ENCODE peak calls at places on chromosomes 4 and X, in five cellular contexts. One of them, this sample, is unnamed.

GRCh38 chr4:177717407-177717806 is 275.2 kb upstream of the AGA start:
- DNase-seq in choroid plexus epithelial cell: no peak
- DNase-seq in cardiac muscle cell: no peak
- DNase-seq in dorsolateral prefrontal cortex: no peak
- DNase-seq in Peyer's patch: no peak
- DNase-seq in this sample: no peak

GRCh38 chrX:74009041-74009440 is 294.9 kb upstream of the ZCCHC13 start:
- DNase-seq in choroid plexus epithelial cell: peak; percentile 56
- DNase-seq in cardiac muscle cell: peak; percentile 22
- DNase-seq in dorsolateral prefrontal cortex: no peak
- DNase-seq in Peyer's patch: no peak
- DNase-seq in this sample: no peak

GRCh38 chr4:11470709-11471441 is 42.2 kb upstream of the HS3ST1 start:
- DNase-seq in choroid plexus epithelial cell: no peak
- DNase-seq in cardiac muscle cell: no peak
- DNase-seq in dorsolateral prefrontal cortex: no peak
- DNase-seq in Peyer's patch: no peak
- DNase-seq in this sample: no peak

GRCh38 chrX:39613997-39614679 is 483.6 kb downstream of the BCOR start:
- DNase-seq in choroid plexus epithelial cell: no peak
- DNase-seq in cardiac muscle cell: no peak
- DNase-seq in dorsolateral prefrontal cortex: no peak
- DNase-seq in Peyer's patch: no peak
- DNase-seq in this sample: peak; percentile 75

GRCh38 chr4:42280327-42281095 is 116.8 kb upstream of the SHISA3 start:
- DNase-seq in choroid plexus epithelial cell: peak; percentile 40
- DNase-seq in cardiac muscle cell: peak; percentile 46
- DNase-seq in dorsolateral prefrontal cortex: no peak
- DNase-seq in Peyer's patch: no peak
- DNase-seq in this sample: peak; percentile 60

GRCh38 chr4:143391895-143392294 is 55.2 kb downstream of the GAB1 start:
- DNase-seq in choroid plexus epithelial cell: peak; percentile 83
- DNase-seq in cardiac muscle cell: peak; percentile 62
- DNase-seq in dorsolateral prefrontal cortex: no peak
- DNase-seq in Peyer's patch: no peak
- DNase-seq in this sample: no peak

GRCh38 chr4:1075809-1076524 is 37.4 kb downstream of the RNF212 start:
- DNase-seq in choroid plexus epithelial cell: no peak
- DNase-seq in cardiac muscle cell: no peak
- DNase-seq in dorsolateral prefrontal cortex: no peak
- DNase-seq in Peyer's patch: no peak
- DNase-seq in this sample: no peak

GRCh38 chrX:150805736-150806135 is 92.7 kb downstream of the CD99L2 start:
- DNase-seq in choroid plexus epithelial cell: peak; percentile 5
- DNase-seq in cardiac muscle cell: peak; percentile 1
- DNase-seq in dorsolateral prefrontal cortex: no peak
- DNase-seq in Peyer's patch: no peak
- DNase-seq in this sample: no peak

GRCh38 chr4:113162089-113162488 is 112.6 kb downstream of the ANK2 start:
- DNase-seq in choroid plexus epithelial cell: peak; percentile 15
- DNase-seq in cardiac muscle cell: no peak
- DNase-seq in dorsolateral prefrontal cortex: no peak
- DNase-seq in Peyer's patch: no peak
- DNase-seq in this sample: no peak

DNA sequence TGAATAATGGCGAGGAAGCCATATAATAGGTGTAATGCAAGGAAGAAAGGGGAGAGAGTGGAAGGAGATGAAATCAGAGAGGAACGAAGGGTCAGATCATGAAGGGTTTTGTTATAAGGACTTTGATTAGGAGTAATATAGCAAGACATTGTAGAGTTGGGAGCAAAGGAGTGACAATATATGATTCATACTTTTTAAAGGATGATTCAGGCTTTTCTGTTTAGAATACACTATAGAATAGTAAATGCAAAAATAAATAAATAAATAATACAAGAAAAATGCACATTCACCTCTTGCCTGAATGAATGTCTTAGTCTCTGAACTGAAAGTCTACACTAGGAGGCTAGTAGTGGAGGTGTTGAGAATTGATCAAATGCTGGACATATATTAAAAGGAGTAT is 1524.4 kb upstream of the AGA start:
- DNase-seq in choroid plexus epithelial cell: no peak
- DNase-seq in cardiac muscle cell: no peak
- DNase-seq in dorsolateral prefrontal cortex: no peak
- DNase-seq in Peyer's patch: no peak
- DNase-seq in this sample: no peak
- H3K4me3 ChIP-seq in choroid plexus epithelial cell: no peak overlapping the region
- H3K4me3 ChIP-seq in cardiac muscle cell: no peak overlapping the region
- H3K4me3 ChIP-seq in dorsolateral prefrontal cortex: no peak overlapping the region
- H3K4me3 ChIP-seq in Peyer's patch: no peak overlapping the region
- H3K4me3 ChIP-seq in this sample: no peak overlapping the region

GRCh38 chr4:91734682-91735081 is 569.1 kb upstream of the GRID2 start:
- DNase-seq in choroid plexus epithelial cell: peak; percentile 36
- DNase-seq in cardiac muscle cell: peak; percentile 44
- DNase-seq in dorsolateral prefrontal cortex: no peak
- DNase-seq in Peyer's patch: no peak
- DNase-seq in this sample: no peak
- TF ChIP-seq CTCF in choroid plexus epithelial cell: peak; percentile 38
- TF ChIP-seq CTCF in cardiac muscle cell: peak; percentile 35
- TF ChIP-seq CTCF in dorsolateral prefrontal cortex: no peak
- TF ChIP-seq CTCF in Peyer's patch: peak; percentile 16
- TF ChIP-seq CTCF in this sample: no peak

DNA sequence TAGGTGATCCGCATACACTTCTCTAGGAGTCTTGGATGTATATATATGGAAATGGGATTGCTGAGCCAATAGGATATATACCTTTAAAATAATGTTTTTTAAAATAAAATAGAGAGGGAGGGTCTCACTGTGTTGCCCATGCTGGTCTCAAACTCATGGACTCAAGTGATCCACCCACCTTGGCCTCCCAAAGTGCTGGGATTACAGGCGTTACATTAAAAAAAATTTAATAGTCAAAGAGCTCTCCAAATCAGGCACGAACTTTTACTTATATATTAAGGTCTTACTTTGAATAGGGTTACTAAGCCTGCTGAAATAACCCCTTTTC is 109.0 kb downstream of the GNL3L start:
- DNase-seq in choroid plexus epithelial cell: no peak
- DNase-seq in cardiac muscle cell: no peak
- DNase-seq in dorsolateral prefrontal cortex: no peak
- DNase-seq in Peyer's patch: no peak
- DNase-seq in this sample: no peak
- H3K4me3 ChIP-seq in choroid plexus epithelial cell: peak overlapping the region; percentile 62
- H3K4me3 ChIP-seq in cardiac muscle cell: peak overlapping the region; percentile 35
- H3K4me3 ChIP-seq in dorsolateral prefrontal cortex: peak overlapping the region; percentile 53
- H3K4me3 ChIP-seq in Peyer's patch: peak overlapping the region; percentile 44
- H3K4me3 ChIP-seq in this sample: peak overlapping the region; percentile 69

DNA sequence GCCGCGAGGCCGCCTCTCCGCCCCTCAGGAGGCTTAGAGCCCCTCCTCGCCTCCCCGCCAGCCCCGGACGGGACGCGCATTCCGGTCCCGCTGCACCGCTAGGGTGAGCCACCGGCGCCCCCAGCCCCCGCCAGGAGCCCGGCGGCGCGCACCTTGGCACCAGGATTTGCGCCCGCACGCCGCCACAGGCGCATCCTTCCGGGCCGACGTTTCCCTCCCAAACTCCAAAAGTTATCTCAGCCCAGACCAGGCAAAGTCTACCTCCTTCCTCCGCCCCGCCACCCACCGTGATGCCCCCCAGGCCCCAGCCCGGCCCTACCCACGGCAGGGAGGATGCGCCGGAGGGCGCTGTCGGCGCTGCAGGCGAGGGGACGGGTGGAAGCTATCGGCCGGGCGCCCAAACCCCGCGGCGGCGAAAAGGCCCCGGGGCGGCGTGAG is 538 bp downstream of the SCML2 start:
- DNase-seq in choroid plexus epithelial cell: no peak
- DNase-seq in cardiac muscle cell: no peak
- DNase-seq in dorsolateral prefrontal cortex: no peak
- DNase-seq in Peyer's patch: no peak
- DNase-seq in this sample: peak; percentile 14
- TF ChIP-seq CTCF in choroid plexus epithelial cell: no peak
- TF ChIP-seq CTCF in cardiac muscle cell: no peak
- TF ChIP-seq CTCF in dorsolateral prefrontal cortex: no peak
- TF ChIP-seq CTCF in Peyer's patch: no peak
- TF ChIP-seq CTCF in this sample: peak; percentile 2

This sample was measured in GM12865.